ENCODE peak calls at places on chromosomes 1 and 21, in six cellular contexts. One of them, this sample, is unnamed.

GRCh38 chr21:26032263-26032662 is 138.3 kb downstream of the APP start:
- DNase-seq in psoas muscle: no peak
- DNase-seq in CD8-positive, alpha-beta T cell: no peak
- DNase-seq in K562: no peak
- DNase-seq in B cell: no peak
- DNase-seq in HL-60: no peak
- DNase-seq in this sample: no peak

GRCh38 chr21:45833437-45833836 is 148.1 kb upstream of the COL6A1 start:
- DNase-seq in K562: no peak
- DNase-seq in HL-60: no peak
- DNase-seq in psoas muscle: no peak
- DNase-seq in CD8-positive, alpha-beta T cell: no peak
- DNase-seq in B cell: no peak
- DNase-seq in this sample: no peak

GRCh38 chr1:150262388-150263320 is 5.1 kb downstream of the CA14 start:
- DNase-seq in CD8-positive, alpha-beta T cell: no peak
- DNase-seq in K562: peak
- DNase-seq in HL-60: peak
- DNase-seq in psoas muscle: no peak
- DNase-seq in B cell: no peak
- DNase-seq in this sample: peak

GRCh38 chr1:33149453-33150190 is 32.2 kb downstream of the TRIM62 start:
- DNase-seq in B cell: no peak
- DNase-seq in K562: no peak
- DNase-seq in psoas muscle: no peak
- DNase-seq in CD8-positive, alpha-beta T cell: no peak
- DNase-seq in HL-60: no peak
- DNase-seq in this sample: no peak

GRCh38 chr21:46295996-46296752 is 10.0 kb downstream of the YBEY start:
- DNase-seq in B cell: peak
- DNase-seq in HL-60: peak
- DNase-seq in K562: peak
- DNase-seq in psoas muscle: peak
- DNase-seq in CD8-positive, alpha-beta T cell: peak
- DNase-seq in this sample: no peak

GRCh38 chr1:15017105-15017504 is 136.4 kb upstream of the TMEM51 start:
- DNase-seq in K562: no peak
- DNase-seq in HL-60: no peak
- DNase-seq in B cell: no peak
- DNase-seq in CD8-positive, alpha-beta T cell: no peak
- DNase-seq in psoas muscle: no peak
- DNase-seq in this sample: no peak

GRCh38 chr1:10973552-10973951 is 38.9 kb upstream of the TARDBP start:
- DNase-seq in psoas muscle: peak
- DNase-seq in B cell: no peak
- DNase-seq in CD8-positive, alpha-beta T cell: no peak
- DNase-seq in K562: no peak
- DNase-seq in HL-60: no peak
- DNase-seq in this sample: peak

GRCh38 chr1:161727343-161727924 is 6.1 kb downstream of the FCRLB start:
- DNase-seq in CD8-positive, alpha-beta T cell: peak
- DNase-seq in K562: peak
- DNase-seq in psoas muscle: no peak
- DNase-seq in B cell: no peak
- DNase-seq in HL-60: peak
- DNase-seq in this sample: peak

GRCh38 chr1:30356839-30357238 is 366.5 kb downstream of the MATN1 start:
- DNase-seq in B cell: no peak
- DNase-seq in K562: no peak
- DNase-seq in CD8-positive, alpha-beta T cell: no peak
- DNase-seq in HL-60: no peak
- DNase-seq in psoas muscle: no peak
- DNase-seq in this sample: no peak

GRCh38 chr1:30358510-30358909 is 364.9 kb downstream of the MATN1 start:
- DNase-seq in psoas muscle: no peak
- DNase-seq in B cell: no peak
- DNase-seq in HL-60: no peak
- DNase-seq in K562: no peak
- DNase-seq in CD8-positive, alpha-beta T cell: no peak
- DNase-seq in this sample: no peak

GRCh38 chr1:30354410-30354809 is 369.0 kb downstream of the MATN1 start:
- DNase-seq in psoas muscle: no peak
- DNase-seq in B cell: no peak
- DNase-seq in HL-60: no peak
- DNase-seq in CD8-positive, alpha-beta T cell: no peak
- DNase-seq in K562: no peak
- DNase-seq in this sample: no peak

GRCh38 chr1:30348147-30348546 is 375.2 kb downstream of the MATN1 start:
- DNase-seq in psoas muscle: no peak
- DNase-seq in HL-60: no peak
- DNase-seq in B cell: no peak
- DNase-seq in K562: no peak
- DNase-seq in CD8-positive, alpha-beta T cell: no peak
- DNase-seq in this sample: no peak

GRCh38 chr1:30353637-30354036 is 369.7 kb downstream of the MATN1 start:
- DNase-seq in B cell: no peak
- DNase-seq in HL-60: no peak
- DNase-seq in psoas muscle: no peak
- DNase-seq in CD8-positive, alpha-beta T cell: no peak
- DNase-seq in K562: no peak
- DNase-seq in this sample: peak
- TF ChIP-seq CTCF in B cell: no peak
- TF ChIP-seq CTCF in HL-60: no peak
- TF ChIP-seq CTCF in psoas muscle: peak
- TF ChIP-seq CTCF in CD8-positive, alpha-beta T cell: no peak
- TF ChIP-seq CTCF in K562: peak
- TF ChIP-seq CTCF in this sample: no peak

DNA sequence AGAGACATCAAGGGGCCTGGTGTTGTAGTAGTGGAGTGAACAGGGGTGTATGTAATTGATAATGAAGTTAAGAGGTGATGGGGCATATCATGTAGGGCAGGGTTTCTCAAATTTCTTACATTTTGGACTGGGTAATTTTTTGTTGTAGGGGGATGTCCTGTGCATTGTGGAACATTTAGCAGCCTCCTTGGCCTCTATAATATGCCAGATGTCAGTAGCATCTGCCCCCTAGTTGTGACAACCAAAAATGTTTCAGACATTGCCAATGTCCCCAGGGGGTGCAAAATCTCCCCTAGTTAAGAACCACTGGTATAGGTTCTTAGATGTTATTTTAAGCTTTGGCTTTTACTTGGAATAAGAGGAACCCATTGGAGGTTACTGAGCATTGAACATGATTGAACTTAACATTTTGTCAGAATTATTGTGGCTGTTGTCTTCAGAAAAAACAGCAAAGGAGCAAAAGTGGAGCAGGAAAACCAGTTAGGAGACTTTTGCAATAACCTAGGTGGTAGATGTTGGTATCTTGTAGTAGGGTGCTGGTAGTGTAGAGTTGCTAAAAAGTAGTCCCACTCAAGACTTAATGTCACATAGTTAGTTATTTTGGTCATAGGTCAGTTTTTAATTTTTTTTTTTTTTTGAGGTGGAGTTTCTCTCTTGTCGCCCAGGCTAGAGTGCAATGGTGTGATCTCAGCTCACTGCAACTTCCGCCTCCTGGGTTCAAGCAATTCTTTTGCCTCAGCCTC is 6.2 kb downstream of the ZNF326 start:
- DNase-seq in HL-60: no peak
- DNase-seq in B cell: no peak
- DNase-seq in psoas muscle: no peak
- DNase-seq in K562: peak
- DNase-seq in CD8-positive, alpha-beta T cell: no peak
- DNase-seq in this sample: no peak
- TF ChIP-seq CTCF in HL-60: no peak
- TF ChIP-seq CTCF in B cell: peak
- TF ChIP-seq CTCF in psoas muscle: no peak
- TF ChIP-seq CTCF in K562: peak
- TF ChIP-seq CTCF in CD8-positive, alpha-beta T cell: peak
- TF ChIP-seq CTCF in this sample: no peak

GRCh38 chr1:226457307-226457712 is 49.4 kb upstream of the PARP1 start:
- DNase-seq in psoas muscle: no peak
- DNase-seq in CD8-positive, alpha-beta T cell: peak
- DNase-seq in HL-60: no peak
- DNase-seq in K562: peak
- DNase-seq in B cell: no peak
- DNase-seq in this sample: no peak
- TF ChIP-seq CTCF in psoas muscle: no peak
- TF ChIP-seq CTCF in CD8-positive, alpha-beta T cell: peak
- TF ChIP-seq CTCF in HL-60: no peak
- TF ChIP-seq CTCF in K562: peak
- TF ChIP-seq CTCF in B cell: peak
- TF ChIP-seq CTCF in this sample: peak

GRCh38 chr1:198350456-198350855 is 190.0 kb downstream of the ATP6V1G3 start:
- DNase-seq in K562: no peak
- DNase-seq in B cell: no peak
- DNase-seq in HL-60: no peak
- DNase-seq in psoas muscle: no peak
- DNase-seq in CD8-positive, alpha-beta T cell: no peak
- DNase-seq in this sample: no peak
- TF ChIP-seq CTCF in K562: no peak
- TF ChIP-seq CTCF in B cell: no peak
- TF ChIP-seq CTCF in HL-60: no peak
- TF ChIP-seq CTCF in psoas muscle: no peak
- TF ChIP-seq CTCF in CD8-positive, alpha-beta T cell: no peak
- TF ChIP-seq CTCF in this sample: peak